ENCODE peak calls at places on chromosomes 11 and 22, in ten cellular contexts. E is left ventricle myocardium inferior, G is pancreas, J is SK-N-SH, Y is Peyer's patch, T is neural progenitor cell, Q is psoas muscle, W is upper lobe of left lung, A is sigmoid colon, B is suprapubic skin. N is an unnamed sample.

GRCh38 chr11:83219095-83219494 is 25.6 kb downstream of the ANKRD42 start:
- DNase-seq in B (no peak), T (peak; percentile 38), Q (no peak), A (no peak), J (peak; percentile 23), E (no peak), W (no peak), Y (no peak), G (no peak), N (no peak)

GRCh38 chr11:69978841-69979614 is 99.1 kb upstream of the ANO1 start:
- DNase-seq in Y (no peak), Q (no peak), W (no peak), A (no peak), G (no peak), E (no peak), J (no peak), T (no peak), B (no peak), N (no peak)

GRCh38 chr11:83097671-83098070 is 26.0 kb upstream of the RAB30 start:
- DNase-seq in E (no peak), W (no peak), G (no peak), B (no peak), A (no peak), T (no peak), Q (no peak), J (no peak), Y (no peak), N (no peak)

GRCh38 chr11:7749456-7749855 is 43.2 kb upstream of the OVCH2 start:
- DNase-seq in W (no peak), Q (no peak), A (no peak), Y (no peak), B (no peak), G (no peak), J (no peak), T (no peak), E (no peak), N (no peak)

GRCh38 chr11:64135711-64136110 is 30.2 kb downstream of the MACROD1 start:
- DNase-seq in T (no peak), J (no peak), Y (no peak), B (no peak), Q (no peak), W (no peak), A (no peak), E (no peak), G (no peak), N (peak; percentile 37)

GRCh38 chr11:116500833-116501622 is 271.8 kb downstream of the BUD13 start:
- DNase-seq in A (no peak), W (no peak), J (peak; percentile 88), B (peak; percentile 52), Q (no peak), E (no peak), Y (no peak), T (peak; percentile 82), G (no peak), N (no peak)

GRCh38 chr11:73114835-73115220 is 27.3 kb downstream of the FCHSD2 start:
- DNase-seq in W (no peak), E (no peak), G (no peak), Y (no peak), B (no peak), T (no peak), J (no peak), Q (no peak), A (no peak), N (no peak)

GRCh38 chr22:24845036-24845918 is 39.3 kb downstream of the SGSM1 start:
- DNase-seq in A (peak; percentile 67), T (no peak), Q (peak; percentile 59), G (no peak), W (no peak), Y (no peak), J (no peak), B (no peak), E (no peak), N (no peak)

GRCh38 chr11:108858624-108859023 is 193.8 kb downstream of the DDX10 start:
- DNase-seq in W (no peak), Q (no peak), E (no peak), T (no peak), J (no peak), B (no peak), A (no peak), Y (no peak), G (no peak), N (no peak)

GRCh38 chr11:10197091-10197490 is 96.9 kb downstream of the SBF2 start:
- DNase-seq in A (no peak), T (no peak), E (no peak), J (no peak), Y (no peak), W (no peak), G (no peak), B (no peak), Q (no peak), N (no peak)

GRCh38 chr11:90512846-90513245 is 290.0 kb upstream of the CHORDC1 start:
- DNase-seq in T (no peak), J (no peak), Q (no peak), G (no peak), B (no peak), A (no peak), Y (no peak), E (no peak), W (no peak), N (no peak)

GRCh38 chr11:119144825-119145476 is 3.9 kb upstream of the ABCG4 start:
- DNase-seq in Q (peak; percentile 66), Y (peak; percentile 72), W (peak; percentile 37), B (no peak), T (peak; percentile 88), J (peak; percentile 93), E (peak; percentile 54), G (no peak), A (no peak), N (no peak)

GRCh38 chr22:27641049-27641790 is 160.3 kb downstream of the MN1 start:
- DNase-seq in Q (no peak), E (no peak), Y (no peak), G (no peak), T (no peak), A (no peak), W (no peak), B (no peak), J (no peak), N (no peak)

GRCh38 chr11:75762158-75762557 is 6.4 kb upstream of the DGAT2 start:
- DNase-seq in J (no peak), E (no peak), A (no peak), T (no peak), G (no peak), B (no peak), Q (no peak), W (no peak), Y (no peak), N (no peak)

GRCh38 chr11:102831128-102831708 is 12.2 kb downstream of the MMP3 start:
- DNase-seq in Y (peak; percentile 84), T (peak; percentile 69), A (peak; percentile 70), B (peak; percentile 82), G (peak; percentile 27), W (peak; percentile 30), Q (peak; percentile 64), E (no peak), J (peak; percentile 40), N (no peak)

GRCh38 chr11:114315749-114316368 is 19.7 kb downstream of the NNMT start:
- DNase-seq in A (no peak), W (peak; percentile 77), Y (no peak), G (no peak), J (no peak), T (no peak), Q (no peak), B (no peak), E (no peak), N (no peak)

GRCh38 chr11:63887600-63887999 is 29.4 kb downstream of the RCOR2 start:
- DNase-seq in Y (no peak), E (no peak), W (no peak), T (no peak), Q (no peak), J (no peak), A (no peak), B (no peak), G (no peak), N (no peak)

GRCh38 chr11:6427516-6427915 is 8.6 kb upstream of the APBB1 start:
- DNase-seq in Y (no peak), W (no peak), E (no peak), J (no peak), G (no peak), T (peak; percentile 36), B (no peak), A (no peak), Q (no peak), N (no peak)

GRCh38 chr11:69922015-69922595 is 102.9 kb upstream of the FGF3 start:
- DNase-seq in T (no peak), B (peak; percentile 69), J (no peak), Q (no peak), A (no peak), E (no peak), G (peak; percentile 41), Y (peak; percentile 33), W (no peak), N (no peak)

GRCh38 chr22:44364750-44365118 is 52.0 kb upstream of the SHISAL1 start:
- DNase-seq in E (peak; percentile 34), Q (peak; percentile 36), T (no peak), A (peak; percentile 62), J (no peak), W (no peak), Y (peak; percentile 45), B (no peak), G (peak; percentile 23), N (peak; percentile 33)
- H3K27ac ChIP-seq in E (peak overlapping the region; percentile 74), Q (no peak overlapping the region), T (no peak overlapping the region), A (peak overlapping the region; percentile 86), J (no peak overlapping the region), W (no peak overlapping the region), Y (peak overlapping the region; percentile 2), B (no peak overlapping the region), G (no peak overlapping the region), N (peak overlapping the region; percentile 98)

GRCh38 chr11:3382613-3383275 is 3.8 kb upstream of the ZNF195 start:
- DNase-seq in G (no peak), Y (no peak), W (no peak), J (no peak), T (no peak), Q (no peak), A (no peak), E (no peak), B (no peak), N (no peak)
- H3K27ac ChIP-seq in G (no peak overlapping the region), Y (no peak overlapping the region), W (no peak overlapping the region), J (no peak overlapping the region), T (no peak overlapping the region), Q (no peak overlapping the region), A (no peak overlapping the region), E (no peak overlapping the region), B (no peak overlapping the region), N (no peak overlapping the region)

GRCh38 chr11:35163707-35164496 is 24.9 kb downstream of the CD44 start:
- DNase-seq in Y (no peak), T (no peak), W (no peak), E (no peak), Q (no peak), G (no peak), A (no peak), B (no peak), J (no peak), N (no peak)
- H3K27ac ChIP-seq in Y (peak overlapping the region; percentile 80), T (no peak overlapping the region), W (peak overlapping the region; percentile 79), E (no peak overlapping the region), Q (no peak overlapping the region), G (peak overlapping the region; percentile 6), A (peak overlapping the region; percentile 73), B (peak overlapping the region; percentile 85), J (peak overlapping the region; percentile 96), N (peak overlapping the region; percentile 99)

DNA sequence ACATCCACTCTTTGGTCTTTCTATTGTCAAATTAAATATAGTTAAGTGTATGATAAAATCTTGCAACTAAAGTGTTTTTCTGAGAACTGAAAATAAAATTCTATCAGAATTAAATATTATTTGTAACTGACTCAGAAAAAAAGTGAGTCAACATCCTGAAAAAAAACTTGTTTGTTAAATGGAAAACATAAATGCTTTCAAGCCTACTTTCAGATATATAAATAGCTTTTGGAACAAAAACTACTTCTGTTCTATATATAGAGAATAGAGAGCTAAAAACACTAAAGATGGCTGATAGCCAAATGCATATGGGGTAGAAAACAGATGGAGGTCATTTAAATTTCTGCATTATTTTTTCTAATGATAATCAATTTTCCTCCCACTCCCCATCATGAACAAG is 61.8 kb downstream of the PIK3C2A start:
- DNase-seq in B (no peak), W (no peak), Q (no peak), A (no peak), T (no peak), J (no peak), G (no peak), E (no peak), Y (no peak), N (no peak)
- H3K27ac ChIP-seq in B (no peak overlapping the region), W (no peak overlapping the region), Q (no peak overlapping the region), A (no peak overlapping the region), T (no peak overlapping the region), J (no peak overlapping the region), G (no peak overlapping the region), E (no peak overlapping the region), Y (no peak overlapping the region), N (no peak overlapping the region)